ENCODE peak calls at places on chromosomes 4 and X, in nine cellular contexts. Z is left ventricle myocardium inferior, C is MM.1S, G is heart right ventricle, N is psoas muscle, K is adrenal gland, U is PC-3, M is right atrium auricular region, X is neuronal stem cell. P is an unnamed sample.
A peak's percentile ranks its signal among the peaks of the same experiment; 100 is the strongest.

GRCh38 chr4:120724656-120725055 is 197.9 kb downstream of the PRDM5 start:
- DNase-seq in Z (no peak), C (no peak), G (no peak), N (no peak), K (no peak), U (no peak), M (no peak), X (no peak), P (no peak)

GRCh38 chr4:5517372-5517771 is 191.0 kb downstream of the EVC2 start:
- DNase-seq in Z (no peak), C (no peak), G (no peak), N (no peak), K (no peak), U (no peak), M (no peak), X (no peak), P (no peak)

GRCh38 chr4:56215901-56216300 is 171.4 kb downstream of the AASDH start:
- DNase-seq in Z (no peak), C (no peak), G (no peak), N (no peak), K (peak; percentile 53), U (peak; percentile 72), M (no peak), X (no peak), P (no peak)

GRCh38 chrX:13283512-13283911 is 36.3 kb downstream of the ATXN3L start:
- DNase-seq in Z (no peak), C (peak; percentile 48), G (no peak), N (no peak), K (no peak), U (no peak), M (no peak), X (no peak), P (no peak)

GRCh38 chr4:140952709-140953108 is 180.6 kb downstream of the RNF150 start:
- DNase-seq in Z (no peak), C (no peak), G (no peak), N (no peak), K (no peak), U (peak; percentile 41), M (no peak), X (no peak), P (no peak)

GRCh38 chr4:177483271-177483670 is 41.0 kb upstream of the AGA start:
- DNase-seq in Z (no peak), C (no peak), G (no peak), N (no peak), K (no peak), U (no peak), M (no peak), X (no peak), P (no peak)

GRCh38 chrX:84046403-84046984 is 141.5 kb downstream of the RPS6KA6 start:
- DNase-seq in Z (no peak), C (peak; percentile 63), G (no peak), N (no peak), K (no peak), U (peak; percentile 57), M (no peak), X (peak; percentile 20), P (peak; percentile 1)

GRCh38 chr4:37737456-37737855 is 51.3 kb upstream of the RELL1 start:
- DNase-seq in Z (no peak), C (no peak), G (no peak), N (no peak), K (no peak), U (peak; percentile 73), M (no peak), X (no peak), P (no peak)

GRCh38 chr4:139872274-139872673 is 206.7 kb downstream of the MGST2 start:
- DNase-seq in Z (no peak), C (no peak), G (no peak), N (no peak), K (peak; percentile 27), U (peak; percentile 87), M (no peak), X (no peak), P (peak; percentile 50)

GRCh38 chrX:69015156-69015555 is 150.1 kb downstream of the PJA1 start:
- DNase-seq in Z (no peak), C (no peak), G (no peak), N (no peak), K (no peak), U (no peak), M (peak; percentile 52), X (no peak), P (no peak)

GRCh38 chrX:119990409-119990994 is 47.0 kb upstream of the NKAP start:
- DNase-seq in Z (no peak), C (peak; percentile 12), G (no peak), N (no peak), K (no peak), U (no peak), M (no peak), X (no peak), P (no peak)

GRCh38 chr4:146243141-146243882 is 29.0 kb downstream of the REELD1 start:
- DNase-seq in Z (peak; percentile 25), C (no peak), G (peak; percentile 16), N (peak; percentile 61), K (peak; percentile 41), U (peak; percentile 21), M (no peak), X (no peak), P (no peak)

GRCh38 chrX:132444936-132445335 is 43.9 kb downstream of the MBNL3 start:
- DNase-seq in Z (no peak), C (no peak), G (no peak), N (no peak), K (no peak), U (peak; percentile 79), M (no peak), X (no peak), P (no peak)

GRCh38 chr4:168811793-168812651 is 198.0 kb downstream of the CBR4 start:
- DNase-seq in Z (no peak), C (no peak), G (no peak), N (no peak), K (no peak), U (no peak), M (no peak), X (no peak), P (no peak)

GRCh38 chrX:136431625-136432024 is 56.1 kb upstream of the BRS3 start:
- DNase-seq in Z (no peak), C (no peak), G (no peak), N (no peak), K (no peak), U (no peak), M (no peak), X (no peak), P (no peak)

GRCh38 chr4:51849430-51849829 is 6.5 kb downstream of the DCUN1D4 start:
- DNase-seq in Z (no peak), C (no peak), G (no peak), N (no peak), K (no peak), U (no peak), M (no peak), X (no peak), P (no peak)

GRCh38 chr4:141730805-141731204 is 94.4 kb downstream of the IL15 start:
- DNase-seq in Z (no peak), C (no peak), G (no peak), N (no peak), K (no peak), U (peak; percentile 19), M (no peak), X (no peak), P (no peak)

GRCh38 chrX:37348237-37349130 is 680 bp upstream of the PRRG1 start:
- DNase-seq in Z (no peak), C (no peak), G (no peak), N (no peak), K (no peak), U (peak; percentile 10), M (no peak), X (peak; percentile 0), P (no peak)

GRCh38 chr4:665751-666435 is 8.2 kb downstream of the ATP5ME start:
- DNase-seq in Z (no peak), C (no peak), G (no peak), N (peak; percentile 53), K (no peak), U (no peak), M (no peak), X (no peak), P (no peak)

GRCh38 chr4:114038762-114039392 is 59.4 kb upstream of the ARSJ start:
- DNase-seq in Z (no peak), C (no peak), G (no peak), N (no peak), K (no peak), U (peak; percentile 33), M (no peak), X (no peak), P (no peak)

GRCh38 chr4:56804551-56804950 is 16.9 kb downstream of the SPINK2 start:
- DNase-seq in Z (no peak), C (peak; percentile 43), G (no peak), N (no peak), K (no peak), U (no peak), M (no peak), X (no peak), P (peak; percentile 38)

GRCh38 chrX:42414057-42414456 is 363.9 kb downstream of the PPP1R2C start:
- DNase-seq in Z (no peak), C (no peak), G (no peak), N (no peak), K (no peak), U (no peak), M (no peak), X (no peak), P (no peak)

DNA sequence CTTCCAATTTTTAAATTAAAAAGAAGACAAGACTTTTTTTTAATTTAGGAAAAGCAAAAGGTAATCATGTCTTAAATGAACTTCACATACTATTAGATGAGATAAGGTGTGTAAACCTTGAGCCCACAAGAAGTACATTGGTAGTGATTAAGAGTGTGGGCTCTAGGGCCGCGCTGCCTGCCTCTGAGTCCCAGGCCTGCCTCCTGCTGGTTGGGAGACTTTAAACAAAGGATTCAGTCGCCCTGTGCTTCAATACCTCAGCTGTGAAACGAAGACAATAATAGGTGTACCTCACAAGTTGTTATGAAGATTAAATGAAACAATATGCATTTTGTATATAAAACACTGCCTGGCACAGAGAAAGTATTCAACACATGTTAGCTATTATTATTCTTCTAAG is 95.9 kb upstream of the MYOZ2 start:
- DNase-seq in Z (no peak), C (no peak), G (no peak), N (peak; percentile 62), K (no peak), U (no peak), M (no peak), X (no peak), P (no peak)
- H3K4me1 ChIP-seq in Z (peaks cover 93% of the 10 kb centered on the region), C (no peaks in the 10 kb centered on the region), G (peaks cover 77% of the 10 kb centered on the region), N (peaks cover 59% of the 10 kb centered on the region), K (peaks cover 3% of the 10 kb centered on the region), U (peaks cover 4% of the 10 kb centered on the region), M (peaks cover 38% of the 10 kb centered on the region), X (no peaks in the 10 kb centered on the region), P (peaks cover 13% of the 10 kb centered on the region)

GRCh38 chr4:81507530-81507929 is 35.8 kb upstream of the RASGEF1B start:
- DNase-seq in Z (no peak), C (no peak), G (no peak), N (no peak), K (no peak), U (no peak), M (no peak), X (no peak), P (no peak)
- H3K4me1 ChIP-seq in Z (peaks cover 13% of the 10 kb centered on the region), C (peaks cover 65% of the 10 kb centered on the region), G (peaks cover 7% of the 10 kb centered on the region), N (no peaks in the 10 kb centered on the region), K (no peaks in the 10 kb centered on the region), U (no peaks in the 10 kb centered on the region), M (peaks cover 13% of the 10 kb centered on the region), X (peaks cover 3% of the 10 kb centered on the region), P (no peaks in the 10 kb centered on the region)

GRCh38 chr4:183408791-183409190 is 35.6 kb upstream of the CDKN2AIP start:
- DNase-seq in Z (no peak), C (no peak), G (no peak), N (no peak), K (no peak), U (no peak), M (no peak), X (no peak), P (no peak)
- H3K4me1 ChIP-seq in Z (peaks cover 7% of the 10 kb centered on the region), C (no peaks in the 10 kb centered on the region), G (no peaks in the 10 kb centered on the region), N (no peaks in the 10 kb centered on the region), K (no peaks in the 10 kb centered on the region), U (no peaks in the 10 kb centered on the region), M (no peaks in the 10 kb centered on the region), X (peaks cover 3% of the 10 kb centered on the region), P (no peaks in the 10 kb centered on the region)

GRCh38 chr4:2805712-2806391 is 13.0 kb downstream of the SH3BP2 start:
- DNase-seq in Z (peak; percentile 80), C (no peak), G (peak; percentile 71), N (peak; percentile 74), K (no peak), U (peak; percentile 67), M (no peak), X (no peak), P (no peak)
- H3K4me1 ChIP-seq in Z (peaks cover 94% of the 10 kb centered on the region), C (no peaks in the 10 kb centered on the region), G (peaks cover 88% of the 10 kb centered on the region), N (peaks cover 53% of the 10 kb centered on the region), K (peaks cover 35% of the 10 kb centered on the region), U (peaks cover 18% of the 10 kb centered on the region), M (peaks cover 93% of the 10 kb centered on the region), X (peaks cover 40% of the 10 kb centered on the region), P (peaks cover 19% of the 10 kb centered on the region)

P was measured in keratinocyte.